ENCODE peak calls at places on chromosomes 3 and 15, in four cellular contexts. One of them, this sample, is unnamed.

GRCh38 chr3:31041161-31041978 is 146.9 kb upstream of the GADL1 start:
- DNase-seq in Caco-2: peak
- DNase-seq in fibroblast of mammary gland: peak
- DNase-seq in lower lobe of right lung: no peak
- DNase-seq in this sample: peak

GRCh38 chr3:4765212-4765611 is 214.0 kb upstream of the BHLHE40 start:
- DNase-seq in Caco-2: no peak
- DNase-seq in fibroblast of mammary gland: peak
- DNase-seq in lower lobe of right lung: no peak
- DNase-seq in this sample: no peak

GRCh38 chr3:28718074-28718849 is 369.6 kb upstream of the AZI2 start:
- DNase-seq in Caco-2: no peak
- DNase-seq in fibroblast of mammary gland: no peak
- DNase-seq in lower lobe of right lung: no peak
- DNase-seq in this sample: no peak

GRCh38 chr3:133293397-133294107 is 106.3 kb upstream of the BFSP2 start:
- DNase-seq in Caco-2: no peak
- DNase-seq in fibroblast of mammary gland: no peak
- DNase-seq in lower lobe of right lung: no peak
- DNase-seq in this sample: peak

GRCh38 chr3:58570851-58571250 is 6.3 kb downstream of the FAM107A start:
- DNase-seq in Caco-2: no peak
- DNase-seq in fibroblast of mammary gland: no peak
- DNase-seq in lower lobe of right lung: no peak
- DNase-seq in this sample: no peak

GRCh38 chr3:7999363-7999762 is 502.3 kb upstream of the LMCD1 start:
- DNase-seq in Caco-2: no peak
- DNase-seq in fibroblast of mammary gland: no peak
- DNase-seq in lower lobe of right lung: no peak
- DNase-seq in this sample: no peak

GRCh38 chr3:183385698-183386590 is 42.5 kb downstream of the MCF2L2 start:
- DNase-seq in Caco-2: peak
- DNase-seq in fibroblast of mammary gland: peak
- DNase-seq in lower lobe of right lung: no peak
- DNase-seq in this sample: peak

GRCh38 chr15:75182187-75183131 is 19.2 kb upstream of the C15orf39 start:
- DNase-seq in Caco-2: peak
- DNase-seq in fibroblast of mammary gland: peak
- DNase-seq in lower lobe of right lung: no peak
- DNase-seq in this sample: peak

GRCh38 chr3:159824341-159824740 is 164.3 kb upstream of the IL12A start:
- DNase-seq in Caco-2: peak
- DNase-seq in fibroblast of mammary gland: peak
- DNase-seq in lower lobe of right lung: no peak
- DNase-seq in this sample: no peak

GRCh38 chr3:64958187-64958586 is 270.4 kb upstream of the ADAMTS9 start:
- DNase-seq in Caco-2: no peak
- DNase-seq in fibroblast of mammary gland: peak
- DNase-seq in lower lobe of right lung: no peak
- DNase-seq in this sample: no peak

GRCh38 chr15:69422336-69422895 is 8.3 kb downstream of the KIF23 start:
- DNase-seq in Caco-2: no peak
- DNase-seq in fibroblast of mammary gland: no peak
- DNase-seq in lower lobe of right lung: no peak
- DNase-seq in this sample: no peak

GRCh38 chr3:23314981-23315805 is 112.1 kb downstream of the UBE2E2 start:
- DNase-seq in Caco-2: no peak
- DNase-seq in fibroblast of mammary gland: no peak
- DNase-seq in lower lobe of right lung: no peak
- DNase-seq in this sample: no peak

GRCh38 chr3:69095636-69096035 is 10.9 kb downstream of the ARL6IP5 start:
- DNase-seq in Caco-2: no peak
- DNase-seq in fibroblast of mammary gland: no peak
- DNase-seq in lower lobe of right lung: no peak
- DNase-seq in this sample: no peak

GRCh38 chr15:38084289-38084688 is 149.8 kb downstream of the TMCO5A start:
- DNase-seq in Caco-2: no peak
- DNase-seq in fibroblast of mammary gland: peak
- DNase-seq in lower lobe of right lung: no peak
- DNase-seq in this sample: no peak

GRCh38 chr3:33392144-33392543 is 48.1 kb downstream of the UBP1 start:
- DNase-seq in Caco-2: no peak
- DNase-seq in fibroblast of mammary gland: no peak
- DNase-seq in lower lobe of right lung: no peak
- DNase-seq in this sample: no peak

GRCh38 chr3:126828306-126828705 is 124.3 kb downstream of the CHCHD6 start:
- DNase-seq in Caco-2: no peak
- DNase-seq in fibroblast of mammary gland: peak
- DNase-seq in lower lobe of right lung: no peak
- DNase-seq in this sample: peak

GRCh38 chr15:80580107-80580506 is 115.0 kb upstream of the ABHD17C start:
- DNase-seq in Caco-2: no peak
- DNase-seq in fibroblast of mammary gland: peak
- DNase-seq in lower lobe of right lung: no peak
- DNase-seq in this sample: no peak

GRCh38 chr3:184361532-184361931 is at the start of the genes CLCN2 and POLR2H:
- DNase-seq in Caco-2: peak
- DNase-seq in fibroblast of mammary gland: no peak
- DNase-seq in lower lobe of right lung: peak
- DNase-seq in this sample: peak

GRCh38 chr3:43621406-43621973 is 321 bp downstream of the ANO10 start:
- DNase-seq in Caco-2: peak
- DNase-seq in fibroblast of mammary gland: no peak
- DNase-seq in lower lobe of right lung: peak
- DNase-seq in this sample: peak

GRCh38 chr3:173743512-173743911 is 346.0 kb downstream of the NLGN1 start:
- DNase-seq in Caco-2: no peak
- DNase-seq in fibroblast of mammary gland: no peak
- DNase-seq in lower lobe of right lung: no peak
- DNase-seq in this sample: no peak

GRCh38 chr3:55169161-55169560 is 241.3 kb upstream of the LRTM1 start:
- DNase-seq in Caco-2: no peak
- DNase-seq in fibroblast of mammary gland: no peak
- DNase-seq in lower lobe of right lung: no peak
- DNase-seq in this sample: no peak

GRCh38 chr3:82643948-82644347 is 882.5 kb upstream of the GBE1 start:
- DNase-seq in Caco-2: peak
- DNase-seq in fibroblast of mammary gland: no peak
- DNase-seq in lower lobe of right lung: no peak
- DNase-seq in this sample: no peak

GRCh38 chr3:126257984-126258383 is 77.6 kb upstream of the ALDH1L1 start:
- DNase-seq in Caco-2: no peak
- DNase-seq in fibroblast of mammary gland: no peak
- DNase-seq in lower lobe of right lung: no peak
- DNase-seq in this sample: no peak

GRCh38 chr3:94310736-94311135 is 247.9 kb downstream of the NSUN3 start:
- DNase-seq in Caco-2: no peak
- DNase-seq in fibroblast of mammary gland: no peak
- DNase-seq in lower lobe of right lung: no peak
- DNase-seq in this sample: no peak

GRCh38 chr3:100634493-100635272 is 25.3 kb downstream of the ADGRG7 start:
- DNase-seq in Caco-2: peak
- DNase-seq in fibroblast of mammary gland: peak
- DNase-seq in lower lobe of right lung: no peak
- DNase-seq in this sample: no peak

GRCh38 chr15:41564286-41564959 is 5.4 kb downstream of the TYRO3 start:
- DNase-seq in Caco-2: peak
- DNase-seq in fibroblast of mammary gland: no peak
- DNase-seq in lower lobe of right lung: no peak
- DNase-seq in this sample: peak

DNA sequence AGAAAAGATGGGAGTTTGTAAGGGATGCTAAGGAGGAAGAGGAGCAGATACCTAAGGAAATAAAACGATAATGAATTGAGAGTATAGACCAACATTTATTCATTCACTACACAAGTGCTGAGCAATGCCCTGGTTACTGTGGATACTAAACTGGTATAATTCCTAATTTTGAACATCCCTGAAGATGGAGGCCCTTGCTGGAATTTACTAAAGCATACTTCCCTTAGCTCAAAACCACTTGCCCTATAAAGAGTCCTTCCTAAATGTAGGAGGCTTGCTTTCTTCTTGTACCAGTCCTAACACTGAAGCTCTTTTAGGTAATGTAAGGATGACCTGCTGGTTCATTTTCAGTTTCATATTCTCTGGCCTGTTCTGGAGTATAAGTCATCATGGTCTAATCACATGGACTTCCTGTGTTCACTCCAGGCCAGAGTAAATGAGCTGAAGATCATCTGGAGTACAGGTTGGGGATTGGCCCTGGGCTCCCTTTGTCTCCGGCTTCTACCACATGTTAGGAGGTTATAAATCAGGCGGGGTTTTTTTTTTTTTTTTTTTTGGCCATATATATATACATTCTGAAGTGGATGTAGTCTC is 40.1 kb upstream of the MTMR10 start:
- DNase-seq in Caco-2: no peak
- DNase-seq in fibroblast of mammary gland: peak
- DNase-seq in lower lobe of right lung: no peak
- DNase-seq in this sample: no peak
- H3K4me3 ChIP-seq in Caco-2: no peak
- H3K4me3 ChIP-seq in fibroblast of mammary gland: no peak
- H3K4me3 ChIP-seq in lower lobe of right lung: no peak
- H3K4me3 ChIP-seq in this sample: no peak

GRCh38 chr15:96335429-96335807 is 4.9 kb downstream of the NR2F2 start:
- DNase-seq in Caco-2: no peak
- DNase-seq in fibroblast of mammary gland: peak
- DNase-seq in lower lobe of right lung: no peak
- DNase-seq in this sample: no peak
- H3K4me3 ChIP-seq in Caco-2: peak
- H3K4me3 ChIP-seq in fibroblast of mammary gland: peak
- H3K4me3 ChIP-seq in lower lobe of right lung: peak
- H3K4me3 ChIP-seq in this sample: peak

DNA sequence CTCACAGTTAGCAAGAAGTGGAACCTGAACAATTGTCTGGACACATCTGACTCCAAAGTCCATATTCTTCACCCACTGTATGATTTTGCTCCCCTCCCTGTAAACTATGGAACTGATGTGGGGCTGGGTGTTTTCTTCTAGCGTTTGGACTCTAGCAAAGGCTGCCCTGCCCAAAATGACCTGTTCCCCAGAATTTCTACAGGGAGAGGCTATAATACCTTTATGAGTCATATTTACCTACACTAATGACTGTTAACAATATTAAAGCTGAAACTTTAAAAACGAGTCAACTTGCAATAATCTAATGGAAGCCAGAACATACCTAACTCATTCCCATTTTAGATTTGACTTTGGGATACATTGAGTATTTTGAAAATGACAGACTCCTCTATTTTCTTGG is 531.2 kb upstream of the CFAP20DC start:
- DNase-seq in Caco-2: no peak
- DNase-seq in fibroblast of mammary gland: no peak
- DNase-seq in lower lobe of right lung: no peak
- DNase-seq in this sample: no peak
- H3K4me3 ChIP-seq in Caco-2: no peak
- H3K4me3 ChIP-seq in fibroblast of mammary gland: no peak
- H3K4me3 ChIP-seq in lower lobe of right lung: no peak
- H3K4me3 ChIP-seq in this sample: no peak

GRCh38 chr3:189186093-189186492 is 14.3 kb downstream of the TPRG1 start:
- DNase-seq in Caco-2: no peak
- DNase-seq in fibroblast of mammary gland: peak
- DNase-seq in lower lobe of right lung: no peak
- DNase-seq in this sample: peak

GRCh38 chr3:189188466-189188865 is 16.7 kb downstream of the TPRG1 start:
- DNase-seq in Caco-2: peak
- DNase-seq in fibroblast of mammary gland: no peak
- DNase-seq in lower lobe of right lung: no peak
- DNase-seq in this sample: no peak

GRCh38 chr3:189184566-189184965 is 12.8 kb downstream of the TPRG1 start:
- DNase-seq in Caco-2: no peak
- DNase-seq in fibroblast of mammary gland: no peak
- DNase-seq in lower lobe of right lung: no peak
- DNase-seq in this sample: no peak
- H3K4me3 ChIP-seq in Caco-2: no peak
- H3K4me3 ChIP-seq in fibroblast of mammary gland: no peak
- H3K4me3 ChIP-seq in lower lobe of right lung: no peak
- H3K4me3 ChIP-seq in this sample: no peak

GRCh38 chr3:128053614-128054013 is 1.4 kb downstream of the SEC61A1 start:
- DNase-seq in Caco-2: no peak
- DNase-seq in fibroblast of mammary gland: no peak
- DNase-seq in lower lobe of right lung: no peak
- DNase-seq in this sample: no peak
- H3K4me3 ChIP-seq in Caco-2: peak
- H3K4me3 ChIP-seq in fibroblast of mammary gland: peak
- H3K4me3 ChIP-seq in lower lobe of right lung: peak
- H3K4me3 ChIP-seq in this sample: no peak

GRCh38 chr3:61877359-61877770 is 316.0 kb downstream of the PTPRG start:
- DNase-seq in Caco-2: peak
- DNase-seq in fibroblast of mammary gland: no peak
- DNase-seq in lower lobe of right lung: no peak
- DNase-seq in this sample: no peak
- H3K4me3 ChIP-seq in Caco-2: no peak
- H3K4me3 ChIP-seq in fibroblast of mammary gland: no peak
- H3K4me3 ChIP-seq in lower lobe of right lung: no peak
- H3K4me3 ChIP-seq in this sample: no peak

GRCh38 chr15:57923750-57924149 is 141.8 kb downstream of the ALDH1A2 start:
- DNase-seq in Caco-2: no peak
- DNase-seq in fibroblast of mammary gland: peak
- DNase-seq in lower lobe of right lung: no peak
- DNase-seq in this sample: peak
- H3K4me3 ChIP-seq in Caco-2: no peak
- H3K4me3 ChIP-seq in fibroblast of mammary gland: no peak
- H3K4me3 ChIP-seq in lower lobe of right lung: no peak
- H3K4me3 ChIP-seq in this sample: no peak

DNA sequence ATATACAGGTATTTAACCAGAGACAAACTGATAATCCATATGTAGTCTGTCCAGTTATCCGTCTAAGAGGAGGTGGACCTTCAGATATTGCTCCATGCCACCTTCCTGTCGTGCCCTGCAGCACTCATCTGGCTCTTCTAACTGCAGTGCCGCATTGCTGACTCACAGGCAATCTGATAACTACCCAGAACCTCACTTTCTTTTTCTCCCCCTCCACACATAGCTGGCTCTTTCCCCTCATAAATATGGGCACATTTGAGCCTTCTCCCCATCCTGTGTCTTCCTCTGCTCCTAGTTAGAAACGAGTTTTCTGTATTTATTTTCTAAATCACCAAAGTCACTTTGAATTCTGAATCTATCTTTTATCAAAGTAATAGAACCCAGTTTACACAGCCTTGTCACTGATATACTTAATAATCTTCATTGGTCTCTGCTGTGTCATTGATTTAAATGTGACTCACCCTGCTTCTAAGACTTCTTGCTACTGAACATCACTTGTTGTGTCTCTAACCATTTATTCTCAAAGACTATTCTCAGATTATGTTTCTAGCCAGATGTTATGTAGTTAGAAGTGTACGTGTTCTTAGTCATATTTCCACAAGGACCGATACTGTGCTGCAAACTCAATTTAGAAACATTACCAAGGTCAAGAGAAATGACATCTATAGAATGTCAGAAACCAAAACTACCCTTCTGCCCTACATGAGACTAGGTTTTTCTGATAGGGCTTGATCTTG is 17.4 kb upstream of the KCNMB2 start:
- DNase-seq in Caco-2: no peak
- DNase-seq in fibroblast of mammary gland: no peak
- DNase-seq in lower lobe of right lung: no peak
- DNase-seq in this sample: no peak
- H3K4me3 ChIP-seq in Caco-2: no peak
- H3K4me3 ChIP-seq in fibroblast of mammary gland: no peak
- H3K4me3 ChIP-seq in lower lobe of right lung: no peak
- H3K4me3 ChIP-seq in this sample: no peak

This sample was measured in thyroid gland.